ENCODE peak calls at places on chromosomes 7 and 10, in four cellular contexts. V is pancreas, S is mesenchymal stem cell, Z is A172. P is an unnamed sample.

GRCh38 chr10:125153693-125154490 is 6.5 kb downstream of the CTBP2 start:
- DNase-seq in V (no peak), Z (no peak), S (peak; percentile 59), P (no peak)

GRCh38 chr10:86294346-86295265 is 72.0 kb downstream of the GRID1 start:
- DNase-seq in S (no peak), Z (no peak), V (no peak), P (no peak)

GRCh38 chr7:80393786-80394185 is 118.1 kb downstream of the GNAT3 start:
- DNase-seq in V (no peak), S (no peak), Z (no peak), P (no peak)

GRCh38 chr7:33706666-33707194 is 198.6 kb upstream of the BMPER start:
- DNase-seq in S (no peak), V (no peak), Z (no peak), P (no peak)

GRCh38 chr10:7794627-7795026 is 6.7 kb downstream of the ATP5F1C start:
- DNase-seq in S (no peak), Z (no peak), V (no peak), P (peak; percentile 35)

GRCh38 chr7:30764030-30764991 is 6.9 kb upstream of the MINDY4 start:
- DNase-seq in Z (no peak), V (no peak), S (peak; percentile 30), P (peak; percentile 86)

GRCh38 chr7:132607656-132608055 is 31.4 kb upstream of the PLXNA4 start:
- DNase-seq in Z (no peak), V (no peak), S (no peak), P (no peak)

GRCh38 chr7:106731637-106732036 is 70.7 kb upstream of the CCDC71L start:
- DNase-seq in V (no peak), S (peak; percentile 6), Z (no peak), P (peak; percentile 48)

GRCh38 chr10:29150010-29150409 is 138.9 kb upstream of the LYZL1 start:
- DNase-seq in Z (peak; percentile 33), V (no peak), S (no peak), P (peak; percentile 76)

GRCh38 chr7:126856691-126857291 is 395.9 kb downstream of the GRM8 start:
- DNase-seq in S (no peak), V (no peak), Z (peak; percentile 19), P (no peak)

GRCh38 chr7:134343136-134343535 is 26.4 kb upstream of the SLC35B4 start:
- DNase-seq in V (no peak), S (no peak), Z (no peak), P (no peak)

GRCh38 chr10:6671976-6672375 is 91.9 kb upstream of the PRKCQ start:
- DNase-seq in Z (no peak), V (no peak), S (no peak), P (no peak)

GRCh38 chr7:41383596-41383995 is 319.3 kb downstream of the INHBA start:
- DNase-seq in V (no peak), S (peak; percentile 43), Z (no peak), P (peak; percentile 43)

GRCh38 chr10:115432188-115432819 is 339.1 kb downstream of the ATRNL1 start:
- DNase-seq in V (no peak), Z (peak; percentile 32), S (peak; percentile 43), P (peak; percentile 11)

P was measured in amniotic epithelial cell.